ENCODE peak calls at places on chromosomes 3 and 15, in six cellular contexts. R is A549, X is endothelial cell of umbilical vein, F is HepG2, V is K562, B is GM12878. A is an unnamed sample.

GRCh38 chr15:88661041-88661765 is 22.4 kb downstream of the ISG20 start:
- DNase-seq in R (no peak), X (no peak), F (no peak), V (no peak), B (no peak), A (no peak)

GRCh38 chr3:123803521-123803920 is 80.6 kb downstream of the MYLK start:
- DNase-seq in R (no peak), X (no peak), F (no peak), V (no peak), B (no peak), A (no peak)

GRCh38 chr15:54131410-54131809 is 153.2 kb downstream of the UNC13C start:
- DNase-seq in R (no peak), X (no peak), F (no peak), V (no peak), B (no peak), A (no peak)

GRCh38 chr15:58650102-58650501 is 99.4 kb downstream of the ADAM10 start:
- DNase-seq in R (no peak), X (no peak), F (no peak), V (no peak), B (no peak), A (no peak)

GRCh38 chr3:135927170-135927569 is 38.4 kb upstream of the PPP2R3A start:
- DNase-seq in R (no peak), X (no peak), F (no peak), V (no peak), B (no peak), A (no peak)

GRCh38 chr3:184196536-184196935 is 10.5 kb downstream of the ABCF3 start:
- DNase-seq in R (no peak), X (no peak), F (peak), V (no peak), B (no peak), A (no peak)

GRCh38 chr15:59685737-59686297 is 3.3 kb downstream of the BNIP2 start:
- DNase-seq in R (no peak), X (peak), F (no peak), V (no peak), B (no peak), A (peak)

GRCh38 chr3:100399341-100400071 is 1.4 kb downstream of the TOMM70 start:
- DNase-seq in R (no peak), X (no peak), F (peak), V (no peak), B (no peak), A (peak)

GRCh38 chr3:15685927-15686326 is 84.4 kb downstream of the BTD start:
- DNase-seq in R (no peak), X (peak), F (peak), V (no peak), B (no peak), A (peak)

GRCh38 chr3:27311400-27311799 is 57.8 kb downstream of the NEK10 start:
- DNase-seq in R (peak), X (peak), F (peak), V (no peak), B (no peak), A (no peak)

GRCh38 chr15:35693286-35693685 is 147.3 kb upstream of the DPH6 start:
- DNase-seq in R (no peak), X (peak), F (no peak), V (no peak), B (no peak), A (no peak)

GRCh38 chr3:87350367-87351199 is 74.2 kb upstream of the POU1F1 start:
- DNase-seq in R (peak), X (peak), F (peak), V (peak), B (no peak), A (peak)

GRCh38 chr15:41801850-41802455 is 25.9 kb upstream of the JMJD7 start:
- DNase-seq in R (no peak), X (peak), F (no peak), V (no peak), B (no peak), A (no peak)

GRCh38 chr3:130939753-130940152 is 45.9 kb downstream of the ATP2C1 start:
- DNase-seq in R (peak), X (no peak), F (no peak), V (no peak), B (no peak), A (no peak)

GRCh38 chr3:119149484-119149883 is 3.5 kb downstream of the TEX55 start:
- DNase-seq in R (peak), X (no peak), F (no peak), V (no peak), B (no peak), A (no peak)

GRCh38 chr15:95277266-95277665 is 1045.9 kb downstream of the MCTP2 start:
- DNase-seq in R (no peak), X (no peak), F (no peak), V (no peak), B (no peak), A (no peak)

GRCh38 chr3:27110020-27110419 is 259.2 kb downstream of the NEK10 start:
- DNase-seq in R (no peak), X (no peak), F (no peak), V (no peak), B (no peak), A (no peak)

GRCh38 chr3:133881492-133881891 is 14.2 kb downstream of the RAB6B start:
- DNase-seq in R (no peak), X (no peak), F (no peak), V (no peak), B (no peak), A (no peak)

GRCh38 chr3:123660900-123661299 is 76.0 kb upstream of the HACD2 start:
- DNase-seq in R (no peak), X (peak), F (no peak), V (no peak), B (no peak), A (no peak)

GRCh38 chr3:64224826-64225606 is at the start of gene PRICKLE2:
- DNase-seq in R (peak), X (peak), F (no peak), V (no peak), B (peak), A (no peak)

GRCh38 chr3:42267878-42268277 is 1.9 kb upstream of the CCK start:
- DNase-seq in R (no peak), X (no peak), F (no peak), V (no peak), B (no peak), A (no peak)

GRCh38 chr3:8970971-8971589 is 7.8 kb upstream of the RAD18 start:
- DNase-seq in R (peak), X (peak), F (peak), V (peak), B (no peak), A (peak)

GRCh38 chr15:39195988-39196486 is 384.8 kb upstream of the THBS1 start:
- DNase-seq in R (peak), X (peak), F (no peak), V (no peak), B (no peak), A (no peak)

GRCh38 chr15:77543159-77543882 is 89.4 kb downstream of the LINGO1 start:
- DNase-seq in R (peak), X (peak), F (peak), V (peak), B (peak), A (peak)

GRCh38 chr15:59159210-59159609 is 47.4 kb upstream of the LDHAL6B start:
- DNase-seq in R (no peak), X (no peak), F (no peak), V (no peak), B (no peak), A (no peak)

GRCh38 chr3:4984511-4984864 is 5.3 kb downstream of the BHLHE40 start:
- DNase-seq in R (peak), X (no peak), F (no peak), V (no peak), B (no peak), A (no peak)

GRCh38 chr3:175246766-175247165 is 387.6 kb downstream of the NAALADL2 start:
- DNase-seq in R (no peak), X (no peak), F (no peak), V (no peak), B (no peak), A (no peak)

GRCh38 chr3:195853930-195854478 is 42.3 kb upstream of the MUC4 start:
- DNase-seq in R (no peak), X (no peak), F (no peak), V (no peak), B (no peak), A (peak)

GRCh38 chr15:41511331-41512077 is 2.1 kb downstream of the LTK start:
- DNase-seq in R (no peak), X (no peak), F (no peak), V (no peak), B (no peak), A (no peak)

GRCh38 chr3:11206316-11206715 is 52.0 kb downstream of the HRH1 start:
- DNase-seq in R (no peak), X (no peak), F (no peak), V (no peak), B (no peak), A (no peak)

GRCh38 chr3:184654375-184654774 is 57.5 kb downstream of the MAGEF1 start:
- DNase-seq in R (no peak), X (no peak), F (no peak), V (no peak), B (no peak), A (no peak)

GRCh38 chr3:159257954-159258353 is 456.1 kb downstream of the MFSD1 start:
- DNase-seq in R (no peak), X (no peak), F (no peak), V (no peak), B (no peak), A (no peak)

GRCh38 chr15:84749111-84749991 is 959 bp downstream of the ZNF592 start:
- DNase-seq in R (peak), X (peak), F (peak), V (peak), B (no peak), A (peak)

GRCh38 chr3:127847236-127847720 is 25.0 kb upstream of the MGLL start:
- DNase-seq in R (no peak), X (no peak), F (no peak), V (no peak), B (no peak), A (no peak)

GRCh38 chr3:105367063-105367405 is 325 bp downstream of the ALCAM start:
- DNase-seq in R (no peak), X (no peak), F (no peak), V (no peak), B (no peak), A (peak)

GRCh38 chr15:32908135-32908801 is 190.5 kb downstream of the GREM1 start:
- DNase-seq in R (no peak), X (peak), F (no peak), V (no peak), B (peak), A (peak)

GRCh38 chr3:125013095-125013494 is 42.7 kb downstream of the HEG1 start:
- DNase-seq in R (no peak), X (no peak), F (no peak), V (no peak), B (no peak), A (no peak)

GRCh38 chr3:55692958-55693558 is 206.0 kb upstream of the WNT5A start:
- DNase-seq in R (no peak), X (no peak), F (no peak), V (no peak), B (no peak), A (no peak)

DNA sequence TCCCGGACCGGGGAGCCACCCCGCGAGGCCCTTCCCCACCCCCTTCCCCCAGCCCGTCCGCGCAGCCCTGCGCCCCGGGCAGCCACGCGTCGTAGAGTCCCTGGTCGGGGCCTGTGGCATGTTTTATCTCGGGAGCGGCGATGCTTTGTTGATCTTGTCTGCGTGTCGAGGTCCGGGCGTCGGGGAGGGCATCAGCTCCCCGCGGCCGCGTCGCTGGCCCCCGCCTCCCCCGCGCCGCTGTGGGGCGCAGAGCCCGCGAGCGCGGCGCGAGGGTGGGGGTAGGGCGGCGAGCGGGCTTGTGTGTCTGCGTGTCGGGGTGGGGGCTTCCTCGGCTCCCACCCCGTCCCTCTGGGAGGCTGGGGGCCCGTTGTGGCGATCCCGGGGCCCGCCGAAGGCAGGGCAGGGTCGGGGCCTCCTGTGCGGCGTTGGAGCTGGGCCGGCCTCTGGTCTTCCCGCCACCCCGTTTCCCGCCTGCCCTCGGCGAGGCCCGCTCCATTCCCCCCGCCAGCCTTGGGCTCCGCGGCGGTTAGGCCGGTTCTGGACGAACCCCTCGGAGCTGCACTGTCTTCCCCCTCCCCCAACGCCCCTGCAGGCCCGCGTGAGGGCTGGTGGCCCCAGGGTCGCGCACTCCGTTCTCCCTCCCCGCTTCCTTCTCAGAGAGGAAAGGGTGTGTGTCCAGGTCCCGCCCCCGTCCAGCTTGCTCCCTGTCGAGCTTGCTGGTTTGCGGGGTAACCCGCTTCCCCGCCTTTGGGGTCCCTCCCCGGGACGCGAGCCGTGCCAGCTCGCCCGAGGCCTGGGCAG is 695 bp downstream of the GMPS start:
- DNase-seq in R (peak), X (peak), F (no peak), V (peak), B (no peak), A (peak)
- TF ChIP-seq POLR2A in R (no peak), X (no peak), F (no peak), V (peak), B (peak), A (no peak)

GRCh38 chr3:171260430-171260829 is 199.8 kb downstream of the TNIK start:
- DNase-seq in R (no peak), X (no peak), F (no peak), V (no peak), B (no peak), A (no peak)

GRCh38 chr3:171258316-171258715 is 201.9 kb downstream of the TNIK start:
- DNase-seq in R (no peak), X (no peak), F (no peak), V (no peak), B (no peak), A (no peak)

GRCh38 chr3:171255236-171255806 is 204.9 kb downstream of the TNIK start:
- DNase-seq in R (no peak), X (no peak), F (no peak), V (no peak), B (peak), A (no peak)

GRCh38 chr3:171257251-171258179 is 202.7 kb downstream of the TNIK start:
- DNase-seq in R (no peak), X (no peak), F (no peak), V (no peak), B (peak), A (no peak)

DNA sequence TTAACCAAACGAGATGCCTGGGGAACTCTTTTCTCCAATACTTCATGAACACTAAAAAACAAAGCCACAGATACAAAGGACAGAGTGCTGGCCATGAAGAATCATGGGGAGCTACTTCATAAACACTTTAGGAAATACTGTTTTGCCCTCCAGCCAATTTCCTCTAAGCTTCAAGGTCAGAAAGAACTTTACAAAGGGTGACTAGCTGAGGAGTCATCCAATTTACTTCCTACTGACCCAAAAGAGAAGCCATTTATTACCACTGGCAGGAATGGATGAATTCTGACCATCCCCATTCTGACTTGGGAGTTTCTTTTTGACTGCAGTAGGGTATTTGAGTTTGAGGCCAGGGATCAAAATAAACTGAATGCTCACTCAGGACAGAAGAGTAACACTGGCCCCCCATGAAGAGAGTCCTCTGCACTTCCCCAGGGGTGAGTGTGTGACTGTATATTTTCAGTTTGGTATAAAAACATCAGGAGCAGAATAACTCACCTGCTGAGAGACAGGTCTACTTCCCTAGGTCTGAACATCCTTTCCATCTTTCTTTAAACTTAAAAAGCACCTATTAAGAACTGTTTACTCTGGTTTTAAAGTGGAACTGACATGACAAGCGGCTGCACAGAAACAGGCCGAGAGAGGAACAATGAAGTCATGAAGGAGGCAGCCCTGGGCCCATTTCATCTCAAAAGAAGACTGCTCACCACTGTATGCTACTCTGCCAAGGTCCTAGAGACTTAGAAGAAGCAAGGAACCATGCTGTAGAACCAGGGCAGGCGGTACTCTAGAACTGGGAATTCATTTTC is 203.6 kb downstream of the TNIK start:
- DNase-seq in R (no peak), X (peak), F (no peak), V (no peak), B (no peak), A (peak)
- TF ChIP-seq MYC in R (no peak), X (no peak), F (no peak), V (no peak), B (no peak), A (no peak)

DNA sequence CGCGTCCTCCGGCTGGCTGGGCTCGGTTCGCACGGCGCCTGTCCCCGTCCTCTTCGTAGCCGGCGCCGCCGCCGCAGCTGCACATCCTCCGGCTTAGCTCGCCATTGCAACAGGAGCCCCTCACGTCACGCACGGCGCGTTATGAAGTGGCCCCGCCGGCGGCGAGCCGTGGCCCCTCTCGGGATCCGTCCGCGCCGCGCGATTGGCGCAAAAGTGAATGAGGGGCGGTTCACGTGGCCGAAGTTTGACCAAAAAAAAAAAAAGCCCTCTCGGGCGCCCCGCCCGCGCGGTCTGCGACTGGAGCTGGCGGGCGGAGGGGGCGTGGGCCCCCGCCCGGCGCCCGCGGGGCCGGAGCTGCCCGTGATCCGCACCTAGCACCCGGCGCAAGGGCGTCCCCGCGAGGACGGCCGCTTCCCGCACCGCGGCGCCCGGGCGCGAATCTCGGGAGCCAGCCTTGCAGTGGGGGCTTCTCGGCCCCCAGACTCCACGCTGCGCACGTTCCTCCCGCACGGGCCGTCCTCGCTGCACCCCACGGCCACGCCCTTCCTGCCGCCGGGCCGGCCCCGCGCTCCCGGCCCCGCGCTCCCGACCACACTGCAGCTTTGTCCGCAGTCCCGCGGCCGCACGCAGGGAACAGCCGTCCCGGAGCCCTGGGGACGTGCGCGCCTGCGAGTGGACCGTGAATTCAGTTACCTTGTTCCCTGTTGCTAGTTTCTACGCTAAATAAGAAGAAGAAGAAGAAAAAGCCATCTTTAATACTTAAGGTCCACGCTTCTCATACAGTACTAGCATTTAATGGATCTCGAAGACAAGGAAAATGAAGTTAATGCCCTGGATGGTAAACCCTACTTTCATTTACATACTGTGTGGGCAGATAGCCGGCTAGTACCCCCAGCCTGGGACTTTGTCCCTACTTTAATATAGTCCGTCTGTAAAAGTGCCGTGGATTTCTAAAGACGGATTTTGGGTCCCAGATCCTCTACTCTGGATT is at the start of gene CHSY1:
- DNase-seq in R (peak), X (peak), F (peak), V (peak), B (peak), A (peak)
- TF ChIP-seq POLR2A in R (peak), X (peak), F (peak), V (peak), B (peak), A (peak)

GRCh38 chr15:64942356-64942755 is 30.7 kb downstream of the ANKDD1A start:
- DNase-seq in R (no peak), X (no peak), F (no peak), V (no peak), B (no peak), A (no peak)

GRCh38 chr15:64934023-64934422 is 22.3 kb downstream of the ANKDD1A start:
- DNase-seq in R (no peak), X (no peak), F (no peak), V (no peak), B (no peak), A (no peak)

GRCh38 chr15:64943512-64944225 is 32.0 kb downstream of the ANKDD1A start:
- DNase-seq in R (no peak), X (no peak), F (no peak), V (no peak), B (no peak), A (no peak)

GRCh38 chr15:64938192-64938591 is 26.5 kb downstream of the ANKDD1A start:
- DNase-seq in R (peak), X (peak), F (peak), V (no peak), B (no peak), A (no peak)
- TF ChIP-seq MYC in R (no peak), X (no peak), F (no peak), V (no peak), B (no peak), A (no peak)